ENCODE peak calls at places on chromosomes 12 and 14, in seven cellular contexts. N is cardiac muscle cell, G is WTC11, E is GM10248, D is NCI-H1092, P is NCI-H748 treated with DMSO at 0.1 percent for 48 hours, J is fibroblast of mammary gland. Y is an unnamed sample.

GRCh38 chr14:82501554-82501953 is 967.9 kb upstream of the SEL1L start:
- DNase-seq in N (no peak), G (no peak), E (no peak), D (no peak), P (no peak), J (no peak), Y (no peak)

GRCh38 chr12:83323866-83324265 is 637.2 kb downstream of the TMTC2 start:
- DNase-seq in N (no peak), G (no peak), E (no peak), D (no peak), P (no peak), J (no peak), Y (no peak)

GRCh38 chr14:78227466-78228077 is 57.4 kb downstream of the NRXN3 start:
- DNase-seq in N (no peak), G (peak; percentile 17), E (no peak), D (no peak), P (no peak), J (peak; percentile 49), Y (no peak)

GRCh38 chr14:66046035-66046434 is 440.1 kb upstream of the CCDC196 start:
- DNase-seq in N (no peak), G (no peak), E (no peak), D (no peak), P (no peak), J (no peak), Y (no peak)

GRCh38 chr12:67299526-67299925 is 30.4 kb downstream of the CAND1 start:
- DNase-seq in N (no peak), G (no peak), E (no peak), D (no peak), P (no peak), J (no peak), Y (no peak)

GRCh38 chr14:78240567-78240966 is 70.4 kb downstream of the NRXN3 start:
- DNase-seq in N (no peak), G (no peak), E (no peak), D (no peak), P (no peak), J (no peak), Y (no peak)

GRCh38 chr14:70821916-70822705 is 12.8 kb upstream of the MAP3K9 start:
- DNase-seq in N (peak; percentile 62), G (peak; percentile 60), E (peak; percentile 75), D (peak; percentile 22), P (peak; percentile 9), J (peak; percentile 46), Y (peak; percentile 33)

GRCh38 chr12:78703820-78704525 is 160.6 kb upstream of the SYT1 start:
- DNase-seq in N (no peak), G (no peak), E (no peak), D (no peak), P (no peak), J (peak; percentile 84), Y (peak; percentile 91)

GRCh38 chr12:121697093-121697698 is 15.4 kb upstream of the TMEM120B start:
- DNase-seq in N (peak; percentile 75), G (no peak), E (peak; percentile 69), D (peak; percentile 44), P (peak; percentile 63), J (peak; percentile 63), Y (peak; percentile 51)

GRCh38 chr12:42145197-42145549 is 499 bp upstream of the GXYLT1 start:
- DNase-seq in N (no peak), G (no peak), E (no peak), D (no peak), P (peak; percentile 64), J (no peak), Y (no peak)

GRCh38 chr12:617304-617915 is 45.8 kb downstream of the NINJ2 start:
- DNase-seq in N (no peak), G (no peak), E (no peak), D (no peak), P (no peak), J (peak; percentile 6), Y (no peak)

GRCh38 chr14:40417777-40418401 is 985.7 kb upstream of the FBXO33 start:
- DNase-seq in N (peak; percentile 65), G (peak; percentile 60), E (peak; percentile 5), D (peak; percentile 50), P (peak; percentile 72), J (peak; percentile 3), Y (no peak)

GRCh38 chr14:51616724-51617409 is 34.8 kb upstream of the FRMD6 start:
- DNase-seq in N (no peak), G (no peak), E (no peak), D (no peak), P (no peak), J (peak; percentile 90), Y (peak; percentile 84)

GRCh38 chr12:2641209-2641608 is 153.6 kb upstream of the FKBP4 start:
- DNase-seq in N (no peak), G (peak; percentile 71), E (no peak), D (no peak), P (no peak), J (peak; percentile 51), Y (peak; percentile 35)

GRCh38 chr12:69510176-69510827 is 40.1 kb downstream of the FRS2 start:
- DNase-seq in N (no peak), G (no peak), E (no peak), D (peak; percentile 26), P (no peak), J (no peak), Y (no peak)

GRCh38 chr12:50505945-50506344 is 1.2 kb downstream of the DIP2B start:
- DNase-seq in N (no peak), G (no peak), E (no peak), D (no peak), P (no peak), J (peak; percentile 15), Y (no peak)

GRCh38 chr12:5499566-5500325 is 67.8 kb downstream of the NTF3 start:
- DNase-seq in N (no peak), G (no peak), E (no peak), D (no peak), P (no peak), J (no peak), Y (peak; percentile 93)

GRCh38 chr12:69884386-69884785 is 59.4 kb downstream of the MYRFL start:
- DNase-seq in N (no peak), G (no peak), E (no peak), D (peak; percentile 4), P (peak; percentile 14), J (no peak), Y (no peak)

GRCh38 chr12:122031342-122032216 is 9.9 kb downstream of the BCL7A start:
- DNase-seq in N (peak; percentile 49), G (peak; percentile 85), E (peak; percentile 70), D (no peak), P (no peak), J (peak; percentile 31), Y (no peak)

GRCh38 chr12:14931791-14932560 is 6.4 kb downstream of the ERP27 start:
- DNase-seq in N (no peak), G (no peak), E (no peak), D (no peak), P (no peak), J (no peak), Y (no peak)

GRCh38 chr12:53006810-53007742 is 820 bp downstream of the EIF4B start:
- DNase-seq in N (peak; percentile 87), G (peak; percentile 76), E (peak; percentile 78), D (peak; percentile 23), P (peak; percentile 56), J (peak; percentile 60), Y (peak; percentile 43)

GRCh38 chr12:66441905-66442559 is 139.7 kb downstream of the HELB start:
- DNase-seq in N (no peak), G (no peak), E (no peak), D (no peak), P (no peak), J (no peak), Y (no peak)